ENCODE peak calls at places on chromosomes 7 and 10, in nine cellular contexts. One of them, this sample, is unnamed.

GRCh38 chr7:149790146-149790548 is 16.8 kb upstream of the ZNF467 start:
- DNase-seq in left ventricle myocardium inferior: peak; percentile 62
- DNase-seq in Kasumi-1: no peak
- DNase-seq in SK-N-SH: peak; percentile 92
- DNase-seq in activated CD8-positive, alpha-beta memory T cell treated with anti-CD3 and anti-CD28 coated beads for 4 hours: no peak
- DNase-seq in astrocyte: no peak
- DNase-seq in KBM-7: no peak
- DNase-seq in HL-60: no peak
- DNase-seq in T-helper 9 cell: peak; percentile 28
- DNase-seq in this sample: no peak

GRCh38 chr7:99755085-99755484 is 20.1 kb upstream of the CYP3A7 start:
- DNase-seq in left ventricle myocardium inferior: no peak
- DNase-seq in Kasumi-1: no peak
- DNase-seq in SK-N-SH: no peak
- DNase-seq in activated CD8-positive, alpha-beta memory T cell treated with anti-CD3 and anti-CD28 coated beads for 4 hours: no peak
- DNase-seq in astrocyte: no peak
- DNase-seq in KBM-7: no peak
- DNase-seq in HL-60: no peak
- DNase-seq in T-helper 9 cell: no peak
- DNase-seq in this sample: no peak

GRCh38 chr10:119358567-119358966 is 151.2 kb downstream of the GRK5 start:
- DNase-seq in left ventricle myocardium inferior: no peak
- DNase-seq in Kasumi-1: no peak
- DNase-seq in SK-N-SH: no peak
- DNase-seq in activated CD8-positive, alpha-beta memory T cell treated with anti-CD3 and anti-CD28 coated beads for 4 hours: no peak
- DNase-seq in astrocyte: no peak
- DNase-seq in KBM-7: no peak
- DNase-seq in HL-60: no peak
- DNase-seq in T-helper 9 cell: no peak
- DNase-seq in this sample: no peak

GRCh38 chr10:91590142-91590903 is 42.5 kb downstream of the PPP1R3C start:
- DNase-seq in left ventricle myocardium inferior: peak; percentile 48
- DNase-seq in Kasumi-1: no peak
- DNase-seq in SK-N-SH: no peak
- DNase-seq in activated CD8-positive, alpha-beta memory T cell treated with anti-CD3 and anti-CD28 coated beads for 4 hours: no peak
- DNase-seq in astrocyte: peak; percentile 96
- DNase-seq in KBM-7: no peak
- DNase-seq in HL-60: no peak
- DNase-seq in T-helper 9 cell: no peak
- DNase-seq in this sample: no peak

GRCh38 chr10:31100662-31101061 is 69.0 kb upstream of the ZNF438 start:
- DNase-seq in left ventricle myocardium inferior: no peak
- DNase-seq in Kasumi-1: no peak
- DNase-seq in SK-N-SH: no peak
- DNase-seq in activated CD8-positive, alpha-beta memory T cell treated with anti-CD3 and anti-CD28 coated beads for 4 hours: no peak
- DNase-seq in astrocyte: no peak
- DNase-seq in KBM-7: no peak
- DNase-seq in HL-60: no peak
- DNase-seq in T-helper 9 cell: no peak
- DNase-seq in this sample: no peak

GRCh38 chr10:14039968-14040668 is 290.6 kb downstream of the FRMD4A start:
- DNase-seq in left ventricle myocardium inferior: no peak
- DNase-seq in Kasumi-1: no peak
- DNase-seq in SK-N-SH: no peak
- DNase-seq in activated CD8-positive, alpha-beta memory T cell treated with anti-CD3 and anti-CD28 coated beads for 4 hours: no peak
- DNase-seq in astrocyte: peak; percentile 87
- DNase-seq in KBM-7: no peak
- DNase-seq in HL-60: no peak
- DNase-seq in T-helper 9 cell: no peak
- DNase-seq in this sample: no peak

GRCh38 chr10:48505394-48506112 is 99.3 kb downstream of the ARHGAP22 start:
- DNase-seq in left ventricle myocardium inferior: no peak
- DNase-seq in Kasumi-1: peak; percentile 75
- DNase-seq in SK-N-SH: no peak
- DNase-seq in activated CD8-positive, alpha-beta memory T cell treated with anti-CD3 and anti-CD28 coated beads for 4 hours: no peak
- DNase-seq in astrocyte: no peak
- DNase-seq in KBM-7: peak; percentile 89
- DNase-seq in HL-60: no peak
- DNase-seq in T-helper 9 cell: no peak
- DNase-seq in this sample: peak; percentile 72

GRCh38 chr7:159280008-159280407 is 135.3 kb upstream of the VIPR2 start:
- DNase-seq in left ventricle myocardium inferior: no peak
- DNase-seq in Kasumi-1: no peak
- DNase-seq in SK-N-SH: no peak
- DNase-seq in activated CD8-positive, alpha-beta memory T cell treated with anti-CD3 and anti-CD28 coated beads for 4 hours: no peak
- DNase-seq in astrocyte: no peak
- DNase-seq in KBM-7: no peak
- DNase-seq in HL-60: no peak
- DNase-seq in T-helper 9 cell: no peak
- DNase-seq in this sample: no peak

GRCh38 chr10:67487906-67488619 is 207.9 kb downstream of the CTNNA3 start:
- DNase-seq in left ventricle myocardium inferior: no peak
- DNase-seq in Kasumi-1: no peak
- DNase-seq in SK-N-SH: no peak
- DNase-seq in activated CD8-positive, alpha-beta memory T cell treated with anti-CD3 and anti-CD28 coated beads for 4 hours: no peak
- DNase-seq in astrocyte: no peak
- DNase-seq in KBM-7: no peak
- DNase-seq in HL-60: peak; percentile 25
- DNase-seq in T-helper 9 cell: no peak
- DNase-seq in this sample: no peak

GRCh38 chr10:87094373-87095240 is at the start of the genes GLUD1 and SHLD2:
- DNase-seq in left ventricle myocardium inferior: peak; percentile 93
- DNase-seq in Kasumi-1: peak; percentile 97
- DNase-seq in SK-N-SH: peak; percentile 96
- DNase-seq in activated CD8-positive, alpha-beta memory T cell treated with anti-CD3 and anti-CD28 coated beads for 4 hours: peak; percentile 75
- DNase-seq in astrocyte: peak; percentile 78
- DNase-seq in KBM-7: peak; percentile 85
- DNase-seq in HL-60: peak; percentile 84
- DNase-seq in T-helper 9 cell: peak; percentile 76
- DNase-seq in this sample: peak; percentile 92

GRCh38 chr7:151893405-151893923 is 16.5 kb upstream of the PRKAG2 start:
- DNase-seq in left ventricle myocardium inferior: no peak
- DNase-seq in Kasumi-1: no peak
- DNase-seq in SK-N-SH: no peak
- DNase-seq in activated CD8-positive, alpha-beta memory T cell treated with anti-CD3 and anti-CD28 coated beads for 4 hours: no peak
- DNase-seq in astrocyte: no peak
- DNase-seq in KBM-7: no peak
- DNase-seq in HL-60: no peak
- DNase-seq in T-helper 9 cell: no peak
- DNase-seq in this sample: no peak

GRCh38 chr7:49023345-49024330 is 99.3 kb downstream of the CDC14C start:
- DNase-seq in left ventricle myocardium inferior: no peak
- DNase-seq in Kasumi-1: no peak
- DNase-seq in SK-N-SH: no peak
- DNase-seq in activated CD8-positive, alpha-beta memory T cell treated with anti-CD3 and anti-CD28 coated beads for 4 hours: no peak
- DNase-seq in astrocyte: no peak
- DNase-seq in KBM-7: no peak
- DNase-seq in HL-60: no peak
- DNase-seq in T-helper 9 cell: no peak
- DNase-seq in this sample: no peak

GRCh38 chr10:2885276-2885955 is 181.9 kb upstream of the PFKP start:
- DNase-seq in left ventricle myocardium inferior: no peak
- DNase-seq in Kasumi-1: no peak
- DNase-seq in SK-N-SH: no peak
- DNase-seq in activated CD8-positive, alpha-beta memory T cell treated with anti-CD3 and anti-CD28 coated beads for 4 hours: no peak
- DNase-seq in astrocyte: no peak
- DNase-seq in KBM-7: peak; percentile 34
- DNase-seq in HL-60: no peak
- DNase-seq in T-helper 9 cell: no peak
- DNase-seq in this sample: no peak

GRCh38 chr7:49001610-49002033 is 77.3 kb downstream of the CDC14C start:
- DNase-seq in left ventricle myocardium inferior: no peak
- DNase-seq in Kasumi-1: peak; percentile 82
- DNase-seq in SK-N-SH: peak; percentile 41
- DNase-seq in activated CD8-positive, alpha-beta memory T cell treated with anti-CD3 and anti-CD28 coated beads for 4 hours: no peak
- DNase-seq in astrocyte: no peak
- DNase-seq in KBM-7: peak; percentile 66
- DNase-seq in HL-60: peak; percentile 8
- DNase-seq in T-helper 9 cell: no peak
- DNase-seq in this sample: peak; percentile 43

GRCh38 chr7:83413425-83413824 is 235.5 kb downstream of the SEMA3E start:
- DNase-seq in left ventricle myocardium inferior: no peak
- DNase-seq in Kasumi-1: no peak
- DNase-seq in SK-N-SH: no peak
- DNase-seq in activated CD8-positive, alpha-beta memory T cell treated with anti-CD3 and anti-CD28 coated beads for 4 hours: no peak
- DNase-seq in astrocyte: peak; percentile 57
- DNase-seq in KBM-7: no peak
- DNase-seq in HL-60: no peak
- DNase-seq in T-helper 9 cell: no peak
- DNase-seq in this sample: no peak

GRCh38 chr7:28408105-28408973 is 4.0 kb upstream of the CREB5 start:
- DNase-seq in left ventricle myocardium inferior: peak; percentile 50
- DNase-seq in Kasumi-1: no peak
- DNase-seq in SK-N-SH: peak; percentile 31
- DNase-seq in activated CD8-positive, alpha-beta memory T cell treated with anti-CD3 and anti-CD28 coated beads for 4 hours: no peak
- DNase-seq in astrocyte: no peak
- DNase-seq in KBM-7: no peak
- DNase-seq in HL-60: no peak
- DNase-seq in T-helper 9 cell: no peak
- DNase-seq in this sample: no peak

GRCh38 chr10:30970760-30971460 is 60.8 kb downstream of the ZNF438 start:
- DNase-seq in left ventricle myocardium inferior: no peak
- DNase-seq in Kasumi-1: peak; percentile 22
- DNase-seq in SK-N-SH: no peak
- DNase-seq in activated CD8-positive, alpha-beta memory T cell treated with anti-CD3 and anti-CD28 coated beads for 4 hours: no peak
- DNase-seq in astrocyte: no peak
- DNase-seq in KBM-7: no peak
- DNase-seq in HL-60: no peak
- DNase-seq in T-helper 9 cell: no peak
- DNase-seq in this sample: no peak

GRCh38 chr7:22814261-22815208 is 8.1 kb downstream of the TOMM7 start:
- DNase-seq in left ventricle myocardium inferior: no peak
- DNase-seq in Kasumi-1: no peak
- DNase-seq in SK-N-SH: no peak
- DNase-seq in activated CD8-positive, alpha-beta memory T cell treated with anti-CD3 and anti-CD28 coated beads for 4 hours: no peak
- DNase-seq in astrocyte: peak; percentile 67
- DNase-seq in KBM-7: no peak
- DNase-seq in HL-60: no peak
- DNase-seq in T-helper 9 cell: no peak
- DNase-seq in this sample: no peak

GRCh38 chr10:100509241-100509640 is 10.4 kb downstream of the SEC31B start:
- DNase-seq in left ventricle myocardium inferior: no peak
- DNase-seq in Kasumi-1: no peak
- DNase-seq in SK-N-SH: no peak
- DNase-seq in activated CD8-positive, alpha-beta memory T cell treated with anti-CD3 and anti-CD28 coated beads for 4 hours: peak; percentile 46
- DNase-seq in astrocyte: no peak
- DNase-seq in KBM-7: peak; percentile 47
- DNase-seq in HL-60: no peak
- DNase-seq in T-helper 9 cell: no peak
- DNase-seq in this sample: no peak

This sample was measured in GDM1.